ENCODE peak calls at places on chromosomes 3 and 15, in five cellular contexts. M is ovary, J is A549, X is Peyer's patch, U is testis. Q is an unnamed sample.

GRCh38 chr3:19232566-19232965 is 84.3 kb downstream of the KCNH8 start:
- DNase-seq in M (no peak), J (no peak), U (no peak), X (no peak), Q (no peak)

GRCh38 chr3:157499342-157499963 is 3.8 kb downstream of the VEPH1 start:
- DNase-seq in U (peak), M (no peak), X (no peak), J (peak), Q (peak)

GRCh38 chr3:107514453-107514852 is 8.3 kb upstream of the BBX start:
- DNase-seq in X (no peak), U (no peak), J (no peak), M (no peak), Q (no peak)

GRCh38 chr15:47991376-47991775 is 129.4 kb upstream of the SLC24A5 start:
- DNase-seq in J (no peak), M (no peak), X (no peak), U (no peak), Q (no peak)

GRCh38 chr3:58167431-58168351 is 43.1 kb downstream of the DNASE1L3 start:
- DNase-seq in U (peak), J (peak), X (peak), M (peak), Q (no peak)

GRCh38 chr3:138375446-138375845 is 27.1 kb downstream of the MRAS start:
- DNase-seq in J (no peak), U (no peak), M (no peak), X (no peak), Q (no peak)

GRCh38 chr3:95899494-95899893 is 914.9 kb upstream of the EPHA6 start:
- DNase-seq in J (no peak), X (no peak), U (no peak), M (no peak), Q (no peak)

GRCh38 chr3:98513136-98513535 is 9.6 kb downstream of the CLDND1 start:
- DNase-seq in U (no peak), M (no peak), J (peak), X (no peak), Q (no peak)

GRCh38 chr3:56799251-56799882 is 2.4 kb downstream of the ARHGEF3 start:
- DNase-seq in X (no peak), J (peak), M (no peak), U (no peak), Q (no peak)

GRCh38 chr3:24688446-24689148 is 193.9 kb upstream of the THRB start:
- DNase-seq in J (peak), U (no peak), X (no peak), M (no peak), Q (no peak)

GRCh38 chr3:42906905-42907183 is 902 bp downstream of the ZNF662 start:
- DNase-seq in J (no peak), M (no peak), X (no peak), U (peak), Q (no peak)

GRCh38 chr15:62087671-62088360 is 21.0 kb downstream of the C2CD4A start:
- DNase-seq in M (no peak), X (no peak), U (no peak), J (peak), Q (no peak)

GRCh38 chr3:75224419-75224818 is 439.7 kb upstream of the FRG2C start:
- DNase-seq in X (no peak), M (no peak), U (no peak), J (no peak), Q (no peak)

GRCh38 chr3:133469140-133469731 is 69.4 kb downstream of the BFSP2 start:
- DNase-seq in M (no peak), U (no peak), X (no peak), J (no peak), Q (no peak)

GRCh38 chr15:43939070-43939469 is 112.3 kb downstream of the WDR76 start:
- DNase-seq in J (peak), U (no peak), M (no peak), X (no peak), Q (peak)

GRCh38 chr15:37585966-37586656 is 348.3 kb upstream of the TMCO5A start:
- DNase-seq in M (no peak), X (no peak), U (no peak), J (no peak), Q (no peak)

GRCh38 chr15:52139599-52140462 is 27.3 kb upstream of the BCL2L10 start:
- DNase-seq in J (peak), U (peak), M (peak), X (peak), Q (no peak)

GRCh38 chr3:56917740-56918568 is 116.2 kb upstream of the ARHGEF3 start:
- DNase-seq in X (peak), J (no peak), M (no peak), U (no peak), Q (no peak)

GRCh38 chr15:72227720-72228119 is 3.3 kb downstream of the PKM start:
- DNase-seq in X (no peak), M (no peak), U (no peak), J (no peak), Q (no peak)

GRCh38 chr3:51712511-51712931 is 5.7 kb downstream of the GRM2 start:
- DNase-seq in X (peak), U (no peak), J (no peak), M (peak), Q (no peak)

GRCh38 chr3:118782755-118783202 is 251.9 kb downstream of the IGSF11 start:
- DNase-seq in X (no peak), J (no peak), M (no peak), U (no peak), Q (no peak)

GRCh38 chr3:158168996-158169573 is 59.2 kb downstream of the RSRC1 start:
- DNase-seq in X (no peak), U (no peak), M (no peak), J (no peak), Q (no peak)

GRCh38 chr3:36525115-36525711 is 144.9 kb downstream of the STAC start:
- DNase-seq in J (peak), X (no peak), U (no peak), M (no peak), Q (peak)

GRCh38 chr3:14125193-14126016 is 553 bp downstream of the TMEM43 start:
- DNase-seq in U (peak), M (peak), X (peak), J (peak), Q (peak)
- TF ChIP-seq POLR2A in U (no peak), M (no peak), X (peak), J (no peak), Q (peak)

GRCh38 chr15:60592386-60593339 is 113.7 kb upstream of the ICE2 start:
- DNase-seq in M (peak), J (peak), X (peak), U (peak), Q (no peak)
- H3K4me3 ChIP-seq in M (peak), J (peak), X (peak), U (peak), Q (peak)

DNA sequence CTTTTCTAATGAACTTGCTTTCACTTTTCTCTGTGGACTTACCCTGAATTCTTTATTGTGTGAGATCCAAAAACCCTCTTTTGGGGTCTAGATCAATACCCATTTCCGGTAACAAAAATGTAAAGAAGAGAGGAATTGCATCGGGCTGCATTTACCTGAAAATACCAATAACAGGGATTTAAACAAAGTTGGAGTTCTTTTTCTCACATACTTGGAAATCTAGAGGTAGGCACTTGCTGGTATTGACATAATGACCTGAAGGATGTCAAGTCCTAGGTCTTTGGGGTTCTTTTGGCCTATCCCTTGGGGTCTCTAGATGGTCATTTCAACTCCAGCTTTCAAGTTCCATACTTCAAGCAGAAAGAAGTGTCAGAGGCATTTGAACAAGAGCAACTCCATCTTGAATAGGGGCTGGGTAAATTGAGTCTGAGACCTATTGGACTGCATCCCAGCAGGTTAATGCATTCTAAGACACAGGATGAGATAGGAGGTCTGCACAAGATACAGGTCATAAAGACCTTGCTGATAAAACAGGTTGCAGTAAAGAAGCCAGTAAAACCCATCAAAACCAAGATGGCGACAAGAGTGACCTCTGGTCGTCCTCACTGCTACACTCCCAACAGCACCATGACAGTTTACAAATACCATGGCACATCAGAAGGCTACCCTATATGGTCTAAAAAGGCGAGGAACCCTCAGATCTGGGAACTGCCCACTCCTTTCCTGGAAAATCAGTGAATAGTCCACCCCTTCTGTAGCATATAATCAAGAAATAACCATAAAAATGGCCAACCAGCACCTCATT is 50.8 kb upstream of the ZNF280D start:
- DNase-seq in J (no peak), M (no peak), X (no peak), U (no peak), Q (no peak)
- TF ChIP-seq POLR2A in J (no peak), M (no peak), X (no peak), U (no peak), Q (no peak)

DNA sequence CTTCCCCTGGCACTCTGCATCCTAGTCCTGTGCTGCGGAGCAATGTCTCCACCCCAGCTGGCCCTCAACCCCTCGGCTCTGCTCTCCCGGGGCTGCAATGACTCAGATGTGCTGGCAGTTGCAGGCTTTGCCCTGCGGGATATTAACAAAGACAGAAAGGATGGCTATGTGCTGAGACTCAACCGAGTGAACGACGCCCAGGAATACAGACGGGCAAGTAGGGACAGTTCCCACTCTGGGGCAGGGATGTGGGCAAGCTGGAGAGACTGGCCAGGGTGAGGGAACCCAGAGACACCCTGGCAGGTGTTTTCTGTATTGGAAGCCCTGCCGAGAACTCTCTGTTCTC is 247 bp downstream of the FETUB start:
- DNase-seq in X (no peak), U (no peak), J (peak), M (no peak), Q (no peak)
- H3K4me3 ChIP-seq in X (no peak), U (no peak), J (no peak), M (no peak), Q (no peak)

DNA sequence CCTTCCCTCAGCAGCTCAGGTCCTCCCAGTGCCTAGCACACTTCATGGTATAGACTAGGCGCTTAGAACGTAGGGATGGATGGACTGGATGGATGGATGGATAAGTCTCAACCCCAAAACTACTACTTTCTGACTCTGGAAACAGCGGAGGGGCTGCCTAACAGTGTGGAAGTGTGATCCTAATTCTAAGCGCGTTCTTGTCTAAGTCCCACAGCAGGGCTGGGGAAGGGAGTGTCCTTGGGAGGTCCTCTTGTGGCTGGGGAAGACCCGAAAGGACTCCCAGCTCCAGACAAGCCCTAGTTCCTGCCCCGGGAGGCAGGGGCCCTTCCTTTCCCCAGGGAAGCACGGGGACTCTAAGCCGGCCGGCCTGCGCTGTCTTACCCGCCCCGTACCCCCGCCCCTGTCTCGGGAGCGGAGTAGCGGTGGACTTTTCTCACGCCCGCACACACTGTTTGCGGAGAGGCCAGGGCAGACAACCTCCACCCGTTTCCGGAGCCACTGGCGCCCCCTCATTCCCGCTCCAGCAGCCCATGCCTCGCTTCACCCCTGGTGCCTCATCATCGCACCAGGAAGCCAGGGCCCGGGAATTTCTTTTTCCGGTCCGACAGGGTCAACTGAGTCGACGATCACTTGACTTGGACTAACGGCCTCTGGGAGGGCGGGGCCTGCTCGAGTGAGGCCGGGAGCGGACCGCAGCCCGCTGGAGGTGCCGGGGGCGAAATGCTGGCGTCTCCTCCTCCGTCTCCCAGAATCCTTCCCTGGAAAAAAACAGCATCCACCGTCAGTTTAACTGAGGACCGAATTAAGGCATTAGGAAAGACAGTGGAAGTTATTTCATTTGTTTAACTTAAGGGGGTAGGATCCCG is 133.3 kb downstream of the TBC1D2B start:
- DNase-seq in X (peak), J (peak), U (peak), M (peak), Q (peak)
- TF ChIP-seq POLR2A in X (peak), J (no peak), U (no peak), M (no peak), Q (no peak)

DNA sequence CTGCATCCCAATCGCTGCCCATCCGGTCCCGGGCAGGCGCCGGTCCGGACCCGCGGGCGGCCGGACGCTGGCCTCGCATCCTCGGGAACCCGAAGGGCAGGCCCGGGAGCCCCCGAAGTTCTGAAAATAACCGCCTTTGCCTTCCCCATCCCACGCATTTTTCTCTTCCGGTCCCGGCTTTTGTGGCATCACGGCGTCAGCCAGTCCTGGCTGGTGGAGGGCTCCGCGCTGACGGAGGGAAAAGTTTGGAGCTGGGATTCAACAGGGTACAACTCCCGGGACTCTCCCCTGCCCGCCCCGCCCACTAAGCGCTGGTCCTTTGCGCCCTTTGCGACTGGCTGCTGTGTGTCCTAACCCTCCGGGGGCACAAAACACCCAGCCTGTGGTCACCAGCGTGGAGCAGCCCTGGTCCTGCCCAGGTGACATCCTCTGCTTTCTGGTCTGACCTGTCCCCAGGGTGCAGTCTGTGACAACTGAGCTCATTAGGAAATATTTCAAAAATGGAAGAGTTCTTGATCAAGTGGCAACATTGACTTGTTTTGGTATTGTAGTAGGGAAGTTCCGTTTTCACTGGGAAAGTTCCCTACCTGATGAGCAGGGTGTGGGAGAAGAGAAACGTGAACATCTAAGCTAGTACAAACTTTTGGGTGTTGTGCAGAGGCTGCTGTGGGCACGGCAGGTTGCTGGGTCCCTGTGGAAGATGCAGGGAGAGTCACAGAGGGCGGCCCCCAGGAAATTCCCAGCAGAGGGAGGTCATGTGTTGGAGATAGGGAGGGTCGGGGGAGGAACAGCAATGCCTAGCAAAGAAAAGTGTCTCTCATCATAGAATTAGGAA is 754 bp downstream of the ARNT2 start:
- DNase-seq in J (peak), X (no peak), U (peak), M (peak), Q (peak)
- H3K4me3 ChIP-seq in J (peak), X (peak), U (peak), M (peak), Q (peak)

DNA sequence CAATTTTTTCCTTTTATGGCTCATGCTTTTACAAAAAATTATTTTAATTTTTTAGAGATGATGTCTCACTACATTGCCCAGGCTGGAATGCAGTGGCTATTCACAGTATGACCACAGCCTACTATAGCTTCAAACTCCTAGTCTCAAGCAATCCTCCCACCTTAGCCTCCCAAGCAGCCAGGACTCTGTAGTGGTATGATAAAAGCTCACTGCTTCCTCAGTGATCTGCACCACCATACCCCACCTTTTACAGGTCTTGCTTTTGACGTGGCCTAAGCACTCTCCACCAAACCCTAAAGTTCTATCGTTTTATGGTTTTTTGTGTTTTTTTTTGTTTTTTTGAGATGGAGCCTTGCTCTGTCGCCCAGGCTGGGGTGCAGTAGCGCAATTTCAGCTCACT is 14.0 kb upstream of the TMF1 start:
- DNase-seq in J (no peak), M (no peak), X (no peak), U (no peak), Q (no peak)
- TF ChIP-seq POLR2A in J (no peak), M (no peak), X (no peak), U (no peak), Q (no peak)

DNA sequence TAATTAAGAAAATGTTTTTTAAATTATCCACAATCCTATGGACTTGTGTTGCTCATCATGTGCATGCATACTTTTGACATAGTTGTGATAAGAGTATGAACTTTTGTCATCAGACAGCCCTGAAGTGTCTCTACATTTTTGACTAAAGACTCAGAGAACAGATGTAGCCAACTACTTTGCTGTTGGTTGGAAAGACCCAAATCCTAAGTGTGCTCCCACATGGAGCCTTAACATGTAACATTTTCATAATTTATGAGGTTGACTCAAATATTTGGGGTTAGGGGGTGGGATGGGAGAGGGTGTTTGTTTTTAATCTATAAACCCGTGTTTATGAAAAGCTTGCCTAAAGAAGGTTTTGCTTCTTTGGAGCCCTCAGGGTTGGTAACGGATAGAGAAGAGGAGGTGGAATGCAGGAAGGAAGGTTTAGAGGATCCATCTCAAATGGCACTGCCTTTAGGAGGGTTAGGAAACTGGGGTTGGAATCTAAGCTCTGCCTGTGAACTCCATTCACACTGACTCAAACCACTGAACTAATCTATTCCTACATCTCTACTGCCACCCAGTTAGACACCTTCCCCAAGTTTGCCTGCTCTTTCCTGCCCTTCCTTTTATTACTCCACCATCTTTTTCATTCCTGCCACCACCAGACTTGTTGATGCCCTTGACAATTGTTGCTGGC is 3.7 kb downstream of the BOC start:
- DNase-seq in X (no peak), M (no peak), U (no peak), J (no peak), Q (peak)
- H3K4me3 ChIP-seq in X (no peak), M (no peak), U (no peak), J (no peak), Q (no peak)

Q was measured in esophagus muscularis mucosa.